ENCODE peak calls at places on chromosomes 2 and 18, in ten cellular contexts. W, V, T, U, M, A, S, O, Y and X are unnamed samples. For H3K4me1, the result is how much of the 10 kb centered on the place peaks cover.

GRCh38 chr18:76480913-76481312 is 14.1 kb downstream of the ZNF516 start:
- DNase-seq in S (no peak), T (no peak), M (no peak), O (no peak), A (no peak), V (no peak), Y (no peak), U (no peak), W (no peak), X (no peak)

GRCh38 chr18:11752116-11752911 is 63.2 kb downstream of the GNAL start:
- DNase-seq in W (no peak), T (no peak), S (peak), O (no peak), U (peak), Y (no peak), M (no peak), A (no peak), V (no peak), X (no peak)

GRCh38 chr18:11500153-11501122 is 109.0 kb upstream of the SLC35G4 start:
- DNase-seq in S (peak), A (no peak), O (peak), T (peak), M (peak), V (no peak), U (peak), Y (no peak), W (peak), X (no peak)

GRCh38 chr18:49628993-49629795 is 67.3 kb downstream of the LIPG start:
- DNase-seq in Y (no peak), A (peak), T (peak), O (peak), S (no peak), W (peak), M (no peak), V (peak), U (no peak), X (peak)

GRCh38 chr2:67346718-67347407 is 50.3 kb upstream of the ETAA1 start:
- DNase-seq in V (no peak), M (no peak), T (no peak), U (peak), W (no peak), A (no peak), Y (no peak), S (no peak), O (no peak), X (no peak)

GRCh38 chr2:237923507-237924163 is 43.2 kb upstream of the UBE2F start:
- DNase-seq in O (peak), V (peak), T (peak), S (peak), Y (peak), U (peak), A (peak), M (peak), W (peak), X (peak)

GRCh38 chr2:48826986-48827385 is 71.5 kb upstream of the LHCGR start:
- DNase-seq in V (no peak), W (no peak), A (no peak), U (no peak), T (no peak), O (no peak), Y (no peak), M (no peak), S (no peak), X (no peak)

GRCh38 chr2:18891598-18892345 is 302.4 kb upstream of the NT5C1B start:
- DNase-seq in Y (no peak), V (no peak), S (no peak), M (no peak), A (no peak), O (no peak), W (no peak), U (peak), T (no peak), X (no peak)

GRCh38 chr2:71460595-71461303 is 7.4 kb downstream of the DYSF start:
- DNase-seq in A (no peak), Y (no peak), V (no peak), S (peak), U (no peak), W (no peak), O (peak), M (no peak), T (peak), X (no peak)

GRCh38 chr2:149002891-149003740 is 35.4 kb upstream of the LYPD6B start:
- DNase-seq in Y (peak), V (no peak), T (no peak), U (no peak), M (no peak), A (no peak), S (no peak), O (no peak), W (no peak), X (no peak)

GRCh38 chr18:7596133-7596532 is 29.0 kb downstream of the PTPRM start:
- DNase-seq in T (no peak), S (no peak), Y (no peak), W (no peak), M (no peak), U (peak), A (no peak), O (no peak), V (no peak), X (no peak)

GRCh38 chr2:68284896-68285295 is 32.6 kb upstream of the PPP3R1 start:
- DNase-seq in S (no peak), W (peak), T (peak), U (peak), M (peak), A (peak), Y (peak), V (no peak), O (peak), X (no peak)

GRCh38 chr18:46324556-46324955 is 220.4 kb downstream of the HAUS1 start:
- DNase-seq in M (no peak), A (no peak), S (peak), V (no peak), Y (no peak), T (no peak), O (no peak), U (peak), W (peak), X (no peak)

GRCh38 chr2:16566701-16567100 is 98.9 kb downstream of the CYRIA start:
- DNase-seq in W (no peak), Y (no peak), V (no peak), T (no peak), A (no peak), U (no peak), O (no peak), S (no peak), M (no peak), X (no peak)

GRCh38 chr2:95388091-95388692 is 14.3 kb upstream of the FAHD2A start:
- DNase-seq in S (no peak), O (no peak), W (no peak), Y (no peak), U (no peak), V (peak), T (no peak), M (no peak), A (no peak), X (no peak)
- H3K4me1 ChIP-seq in S (under half), O (under half), W (under half), Y (under half), U (under half), V (under half), T (under half), M (under half), A (under half), X (under half)

GRCh38 chr2:174979996-174980395 is 25.2 kb downstream of the CHN1 start:
- DNase-seq in W (no peak), V (no peak), T (no peak), A (no peak), M (no peak), O (no peak), U (no peak), Y (no peak), S (no peak), X (no peak)

GRCh38 chr2:174984561-174984960 is 20.6 kb downstream of the CHN1 start:
- DNase-seq in O (no peak), Y (no peak), U (no peak), S (no peak), A (no peak), V (no peak), W (no peak), M (no peak), T (no peak), X (no peak)

GRCh38 chr2:174981336-174981735 is 23.8 kb downstream of the CHN1 start:
- DNase-seq in Y (no peak), M (no peak), S (no peak), T (no peak), U (no peak), O (no peak), W (no peak), A (no peak), V (no peak), X (no peak)

GRCh38 chr2:174985624-174986023 is 19.6 kb downstream of the CHN1 start:
- DNase-seq in Y (no peak), O (no peak), U (peak), T (no peak), V (no peak), S (no peak), M (no peak), W (no peak), A (no peak), X (no peak)
- TF ChIP-seq CTCF in Y (peak), O (peak), U (peak), T (peak), V (peak), S (peak), M (peak), W (peak), A (no peak), X (peak)

GRCh38 chr2:85730686-85731085 is 23.1 kb upstream of the ATOH8 start:
- DNase-seq in U (no peak), O (no peak), S (no peak), T (no peak), V (no peak), A (no peak), W (no peak), M (no peak), Y (no peak), X (no peak)

GRCh38 chr2:85727798-85728197 is 26.0 kb upstream of the ATOH8 start:
- DNase-seq in T (no peak), A (no peak), U (no peak), W (no peak), O (no peak), S (no peak), Y (no peak), V (no peak), M (no peak), X (no peak)

GRCh38 chr2:85728342-85728741 is 25.4 kb upstream of the ATOH8 start:
- DNase-seq in U (no peak), V (no peak), A (no peak), Y (no peak), T (no peak), W (no peak), S (no peak), O (no peak), M (no peak), X (no peak)

GRCh38 chr2:85729825-85730510 is 23.8 kb upstream of the ATOH8 start:
- DNase-seq in T (no peak), S (no peak), Y (no peak), A (no peak), O (no peak), V (no peak), W (no peak), U (no peak), M (no peak), X (peak)

GRCh38 chr2:85728883-85729824 is 24.6 kb upstream of the ATOH8 start:
- DNase-seq in W (peak), A (peak), O (peak), M (peak), U (peak), S (peak), V (peak), Y (peak), T (peak), X (peak)
- TF ChIP-seq POLR2A in W (no peak), A (peak), O (no peak), M (no peak), U (peak), S (no peak), V (peak), Y (no peak), T (no peak), X (no peak)

DNA sequence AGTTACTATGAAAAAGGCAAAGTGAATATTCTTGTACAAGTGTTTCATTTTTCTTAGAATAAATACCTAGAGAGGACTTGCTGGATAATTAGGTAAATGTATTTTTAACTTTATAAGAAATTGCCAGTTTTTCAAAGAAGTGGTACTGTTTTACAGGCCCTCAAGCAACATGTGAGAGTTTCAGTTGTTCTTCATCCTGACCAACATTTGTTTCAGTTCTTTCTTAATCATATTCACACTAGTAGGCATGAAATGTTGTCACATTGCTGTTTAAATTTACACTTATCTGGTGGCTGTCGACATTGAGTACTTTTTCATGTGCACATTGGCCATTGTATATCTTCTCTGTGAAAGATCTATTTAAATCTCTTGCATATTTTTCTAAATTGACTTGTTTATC is 178.0 kb downstream of the ACOXL start:
- DNase-seq in V (no peak), M (no peak), W (no peak), A (no peak), S (no peak), T (no peak), U (no peak), Y (no peak), O (no peak), X (no peak)
- H3K4me1 ChIP-seq in V (under half), M (under half), W (under half), A (under half), S (under half), T (under half), U (under half), Y (under half), O (under half), X (under half)

GRCh38 chr2:166609183-166609959 is 115.3 kb upstream of the SCN7A start:
- DNase-seq in M (no peak), V (no peak), T (no peak), O (no peak), W (no peak), S (no peak), U (no peak), A (no peak), Y (no peak), X (no peak)
- TF ChIP-seq CTCF in M (no peak), V (no peak), T (no peak), O (no peak), W (no peak), S (no peak), U (no peak), A (no peak), Y (no peak), X (no peak)

GRCh38 chr2:64700133-64700809 is 46.6 kb upstream of the SERTAD2 start:
- DNase-seq in S (no peak), U (peak), V (no peak), T (no peak), M (no peak), A (no peak), O (no peak), W (no peak), Y (no peak), X (no peak)

GRCh38 chr2:64697286-64698023 is 43.7 kb upstream of the SERTAD2 start:
- DNase-seq in W (no peak), T (no peak), V (no peak), U (peak), A (no peak), Y (no peak), M (no peak), S (no peak), O (no peak), X (no peak)

GRCh38 chr2:64699712-64700111 is 46.0 kb upstream of the SERTAD2 start:
- DNase-seq in A (no peak), V (no peak), Y (no peak), M (no peak), T (no peak), U (no peak), O (no peak), S (peak), W (no peak), X (no peak)

GRCh38 chr2:64698068-64698645 is 44.4 kb upstream of the SERTAD2 start:
- DNase-seq in S (no peak), U (no peak), M (no peak), Y (no peak), V (no peak), T (no peak), O (no peak), A (no peak), W (no peak), X (no peak)

GRCh38 chr2:64698668-64699444 is 45.1 kb upstream of the SERTAD2 start:
- DNase-seq in A (no peak), W (no peak), U (peak), Y (no peak), M (no peak), S (peak), V (no peak), T (no peak), O (no peak), X (no peak)
- TF ChIP-seq POLR2A in A (no peak), W (no peak), U (no peak), Y (no peak), M (no peak), S (no peak), V (no peak), T (no peak), O (no peak), X (no peak)

DNA sequence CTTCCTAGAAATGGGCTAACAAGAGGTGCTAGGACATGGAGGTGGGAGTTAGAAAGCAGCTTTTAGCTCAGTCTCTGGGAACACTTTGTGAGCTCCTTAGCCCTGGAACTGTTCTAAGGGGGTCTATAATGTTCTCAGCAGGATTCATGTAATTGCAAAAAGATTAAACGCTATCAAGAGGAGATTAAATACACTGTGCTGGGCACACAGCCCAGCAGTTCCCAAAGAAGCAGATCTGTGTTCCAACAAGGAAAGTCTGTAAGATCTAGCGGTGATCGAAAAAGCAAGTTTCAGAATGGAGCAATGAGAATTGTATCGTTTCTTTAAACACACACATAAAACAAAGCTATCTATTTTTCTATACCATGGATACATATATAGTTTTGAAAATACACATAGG is 2.4 kb upstream of the ARID5A start:
- DNase-seq in M (no peak), Y (no peak), O (no peak), U (no peak), T (peak), W (no peak), A (no peak), S (no peak), V (no peak), X (no peak)
- H3K4me1 ChIP-seq in M (under half), Y (under half), O (half or more), U (under half), T (under half), W (under half), A (under half), S (under half), V (under half), X (under half)

DNA sequence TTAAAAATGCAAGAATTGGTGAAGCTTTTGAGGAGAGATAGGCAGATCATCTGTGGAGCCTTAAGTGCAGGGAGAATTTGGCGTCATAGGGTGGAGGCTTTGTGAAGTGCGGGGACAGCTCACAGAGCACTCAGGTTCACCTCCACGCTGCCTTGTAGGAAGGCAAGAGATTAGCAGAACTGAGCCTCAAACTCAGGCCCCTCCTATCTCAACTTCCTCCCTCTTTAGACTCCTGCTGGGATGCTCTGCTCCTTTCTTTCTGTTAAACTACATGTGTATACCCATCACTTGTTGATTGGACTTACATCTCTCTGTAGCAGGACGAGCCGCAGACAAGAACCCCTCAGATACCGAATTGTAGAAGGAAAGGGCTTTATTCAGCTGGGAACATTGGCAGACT is 422.2 kb downstream of the SETBP1 start:
- DNase-seq in Y (no peak), O (no peak), S (no peak), A (no peak), T (no peak), M (no peak), V (no peak), U (no peak), W (no peak), X (no peak)
- TF ChIP-seq CTCF in Y (no peak), O (no peak), S (no peak), A (no peak), T (no peak), M (no peak), V (no peak), U (no peak), W (no peak), X (no peak)

GRCh38 chr18:710418-711300 is 1.8 kb downstream of the ENOSF1 start:
- DNase-seq in O (no peak), T (no peak), A (no peak), V (no peak), S (no peak), M (no peak), W (no peak), Y (no peak), U (no peak), X (no peak)

GRCh38 chr18:711330-711692 is 1.1 kb downstream of the ENOSF1 start:
- DNase-seq in T (no peak), U (no peak), Y (no peak), S (peak), V (no peak), W (no peak), A (no peak), M (no peak), O (no peak), X (no peak)

GRCh38 chr18:713135-713490 is 683 bp upstream of the ENOSF1 start:
- DNase-seq in S (no peak), W (no peak), V (no peak), O (no peak), Y (no peak), M (no peak), U (no peak), A (peak), T (no peak), X (no peak)

GRCh38 chr18:711693-712400 is 583 bp downstream of the ENOSF1 start:
- DNase-seq in V (peak), U (peak), O (peak), W (peak), A (peak), T (peak), Y (peak), M (peak), S (peak), X (peak)

DNA sequence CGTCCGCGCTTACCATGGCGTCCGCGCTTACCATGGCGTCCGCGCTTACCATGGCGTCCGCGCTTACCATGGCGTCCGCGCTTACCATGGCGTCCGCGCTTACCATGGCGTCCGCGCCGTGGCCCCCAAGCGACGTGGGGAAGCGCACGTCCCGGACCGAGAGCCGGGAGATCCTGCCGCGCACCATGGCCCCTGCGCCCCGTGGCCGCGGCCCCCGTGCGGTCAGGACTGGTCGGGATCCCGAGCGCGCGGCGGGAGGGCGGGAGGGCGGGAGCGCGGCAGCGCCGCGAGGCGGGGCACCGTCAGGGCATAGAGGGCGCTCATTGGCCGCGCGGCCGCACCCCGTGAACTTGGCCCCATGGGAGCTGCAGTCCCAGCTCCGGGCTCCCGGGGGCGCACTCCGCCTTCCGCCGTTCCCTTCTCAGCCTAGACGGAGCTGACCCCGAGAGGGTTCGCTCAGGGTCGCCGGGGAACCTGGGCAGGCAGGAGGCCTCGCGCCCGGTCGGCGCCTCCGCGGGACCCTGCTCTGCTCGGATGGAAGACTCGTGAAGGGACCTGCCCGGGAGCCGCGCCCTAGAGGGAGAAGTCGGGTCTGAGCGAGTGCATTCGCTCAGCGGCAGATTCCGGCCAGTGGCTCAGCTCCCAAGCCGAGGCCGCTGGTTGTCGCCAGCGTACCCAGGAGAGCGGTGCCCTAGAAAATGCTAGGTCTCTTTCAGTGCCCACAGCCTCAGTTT is at the start of gene ENOSF1:
- DNase-seq in Y (peak), S (peak), M (peak), O (peak), W (peak), T (peak), U (peak), A (peak), V (peak), X (peak)
- TF ChIP-seq POLR2A in Y (peak), S (peak), M (peak), O (no peak), W (peak), T (peak), U (no peak), A (peak), V (peak), X (peak)